ENCODE peak calls at places on chromosomes 4 and X, in seven cellular contexts. U, G, C, E, I, J and H are unnamed samples.
A peak's percentile ranks its signal among the peaks of the same experiment; 100 is the strongest.

GRCh38 chr4:39043697-39044363 is 11.6 kb upstream of the TMEM156 start:
- DNase-seq in U (no peak), G (peak; percentile 54), C (no peak), E (peak; percentile 20), I (no peak), J (no peak), H (peak; percentile 7)

GRCh38 chrX:88937616-88938015 is 190.6 kb downstream of the CPXCR1 start:
- DNase-seq in U (no peak), G (no peak), C (no peak), E (no peak), I (no peak), J (no peak), H (no peak)

GRCh38 chr4:118033148-118034060 is 882 bp upstream of the NDST3 start:
- DNase-seq in U (peak; percentile 33), G (no peak), C (peak; percentile 40), E (peak; percentile 77), I (peak; percentile 70), J (peak; percentile 83), H (peak; percentile 48)

GRCh38 chrX:44343412-44343942 is at the start of gene EFHC2:
- DNase-seq in U (peak; percentile 33), G (peak; percentile 34), C (no peak), E (no peak), I (peak; percentile 38), J (peak; percentile 88), H (no peak)

GRCh38 chr4:39181520-39181904 is 817 bp upstream of the WDR19 start:
- DNase-seq in U (no peak), G (no peak), C (no peak), E (no peak), I (no peak), J (no peak), H (no peak)

GRCh38 chr4:174244441-174244840 is 39.0 kb downstream of the FBXO8 start:
- DNase-seq in U (no peak), G (no peak), C (no peak), E (no peak), I (no peak), J (no peak), H (no peak)

GRCh38 chr4:13907255-13907751 is 279.8 kb upstream of the BOD1L1 start:
- DNase-seq in U (no peak), G (no peak), C (no peak), E (peak; percentile 46), I (no peak), J (no peak), H (peak; percentile 48)

GRCh38 chr4:128455076-128455345 is 167.4 kb upstream of the PGRMC2 start:
- DNase-seq in U (no peak), G (no peak), C (no peak), E (no peak), I (no peak), J (no peak), H (no peak)

GRCh38 chr4:76753814-76754213 is 144.1 kb downstream of the SOWAHB start:
- DNase-seq in U (no peak), G (no peak), C (no peak), E (peak; percentile 48), I (no peak), J (no peak), H (no peak)

GRCh38 chrX:136635235-136635634 is 12.7 kb upstream of the CD40LG start:
- DNase-seq in U (no peak), G (no peak), C (no peak), E (no peak), I (no peak), J (no peak), H (no peak)

GRCh38 chr4:66590488-66591215 is 920.4 kb upstream of the EPHA5 start:
- DNase-seq in U (no peak), G (no peak), C (no peak), E (no peak), I (no peak), J (no peak), H (no peak)

GRCh38 chrX:125096870-125097269 is 222.8 kb upstream of the TEX13C start:
- DNase-seq in U (no peak), G (no peak), C (no peak), E (no peak), I (no peak), J (no peak), H (no peak)

GRCh38 chrX:40700640-40701342 is 34.6 kb downstream of the MED14 start:
- DNase-seq in U (no peak), G (no peak), C (no peak), E (no peak), I (no peak), J (no peak), H (no peak)

GRCh38 chrX:5976332-5976731 is 252.3 kb downstream of the NLGN4X start:
- DNase-seq in U (no peak), G (no peak), C (no peak), E (peak; percentile 86), I (no peak), J (no peak), H (no peak)

GRCh38 chr4:152257601-152258066 is 278.3 kb downstream of the FBXW7 start:
- DNase-seq in U (no peak), G (no peak), C (no peak), E (peak; percentile 66), I (no peak), J (no peak), H (peak; percentile 29)

GRCh38 chr4:132328761-132329160 is 820.3 kb upstream of the PCDH10 start:
- DNase-seq in U (no peak), G (no peak), C (no peak), E (no peak), I (no peak), J (no peak), H (no peak)

GRCh38 chr4:138897818-138898226 is 117.8 kb upstream of the NOCT start:
- DNase-seq in U (no peak), G (no peak), C (no peak), E (no peak), I (no peak), J (no peak), H (peak; percentile 55)

GRCh38 chr4:55546633-55547460 is at the start of gene CLOCK:
- DNase-seq in U (peak; percentile 91), G (peak; percentile 77), C (peak; percentile 68), E (peak; percentile 84), I (peak; percentile 86), J (peak; percentile 96), H (peak; percentile 87)

GRCh38 chr4:81665050-81665449 is 193.3 kb upstream of the RASGEF1B start:
- DNase-seq in U (no peak), G (no peak), C (no peak), E (no peak), I (no peak), J (no peak), H (no peak)

GRCh38 chr4:169619518-169619957 is 840 bp upstream of the CLCN3 start:
- DNase-seq in U (peak; percentile 53), G (peak; percentile 75), C (peak; percentile 71), E (peak; percentile 56), I (peak; percentile 53), J (peak; percentile 80), H (peak; percentile 69)

GRCh38 chrX:53684415-53685192 is 1.9 kb downstream of the HUWE1 start:
- DNase-seq in U (no peak), G (no peak), C (no peak), E (peak; percentile 11), I (no peak), J (peak; percentile 95), H (no peak)

GRCh38 chr4:81220269-81220668 is 5.2 kb upstream of the PRKG2 start:
- DNase-seq in U (no peak), G (no peak), C (no peak), E (no peak), I (no peak), J (no peak), H (no peak)

GRCh38 chr4:108473163-108473720 is 147.1 kb upstream of the RPL34 start:
- DNase-seq in U (no peak), G (no peak), C (no peak), E (no peak), I (no peak), J (no peak), H (no peak)

GRCh38 chrX:65406532-65406931 is 128.1 kb downstream of the LAS1L start:
- DNase-seq in U (no peak), G (no peak), C (no peak), E (peak; percentile 1), I (peak; percentile 28), J (peak; percentile 73), H (no peak)

GRCh38 chrX:153635788-153636668 is 11.0 kb upstream of the DUSP9 start:
- DNase-seq in U (no peak), G (no peak), C (no peak), E (peak; percentile 49), I (peak; percentile 86), J (peak; percentile 72), H (peak; percentile 35)
- TF ChIP-seq CTCF in U (no peak), G (no peak), C (peak; percentile 55), E (peak; percentile 51), I (peak; percentile 72), J (peak; percentile 44), H (peak; percentile 30)

GRCh38 chr4:78648639-78649363 is 97.2 kb downstream of the ANXA3 start:
- DNase-seq in U (no peak), G (no peak), C (no peak), E (no peak), I (no peak), J (no peak), H (no peak)
- H3K4me1 ChIP-seq in U (peaks cover 16% of the 10 kb centered on the region), G (no peaks in the 10 kb centered on the region), C (peaks cover 17% of the 10 kb centered on the region), E (peaks cover 22% of the 10 kb centered on the region), I (peaks cover 2% of the 10 kb centered on the region), J (peaks cover 30% of the 10 kb centered on the region), H (peaks cover 7% of the 10 kb centered on the region)

DNA sequence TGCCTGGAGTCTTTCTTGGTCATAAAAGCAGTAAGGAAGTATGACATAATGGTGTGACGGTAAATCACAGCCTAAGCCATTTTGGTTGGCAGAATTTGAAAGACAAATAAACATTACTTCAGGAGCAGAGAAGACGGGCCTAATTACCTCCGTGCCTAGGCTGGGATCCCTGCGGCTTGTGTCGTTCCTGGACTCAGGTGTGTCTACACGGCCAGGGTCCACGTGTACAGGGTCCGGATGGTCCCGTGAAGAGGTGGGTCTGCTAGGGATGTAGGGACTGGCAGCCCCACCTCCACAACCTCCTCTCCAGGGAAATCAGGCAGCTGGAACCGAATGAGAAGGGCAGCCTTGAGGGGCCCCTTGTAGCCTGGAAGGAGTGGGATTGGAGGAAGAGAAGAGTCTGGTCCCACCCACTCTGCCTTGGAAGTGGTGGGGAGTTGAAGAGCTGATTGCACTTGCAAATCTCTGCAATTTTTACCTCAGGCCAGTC is 55.4 kb upstream of the PLAC1 start:
- DNase-seq in U (no peak), G (no peak), C (no peak), E (no peak), I (no peak), J (no peak), H (no peak)
- TF ChIP-seq CTCF in U (no peak), G (no peak), C (no peak), E (no peak), I (no peak), J (no peak), H (no peak)

GRCh38 chr4:84688605-84689004 is 105.7 kb downstream of the CDS1 start:
- DNase-seq in U (no peak), G (no peak), C (no peak), E (no peak), I (no peak), J (no peak), H (no peak)

GRCh38 chr4:84685105-84685504 is 102.2 kb downstream of the CDS1 start:
- DNase-seq in U (no peak), G (no peak), C (no peak), E (no peak), I (no peak), J (no peak), H (no peak)

GRCh38 chr4:84691800-84692199 is 108.9 kb downstream of the CDS1 start:
- DNase-seq in U (no peak), G (no peak), C (no peak), E (no peak), I (no peak), J (no peak), H (no peak)

GRCh38 chr4:84691170-84691691 is 108.3 kb downstream of the CDS1 start:
- DNase-seq in U (peak; percentile 38), G (no peak), C (peak; percentile 86), E (peak; percentile 24), I (no peak), J (no peak), H (no peak)

GRCh38 chr4:84690481-84690880 is 107.6 kb downstream of the CDS1 start:
- DNase-seq in U (no peak), G (no peak), C (no peak), E (no peak), I (no peak), J (no peak), H (no peak)
- H3K4me1 ChIP-seq in U (no peaks in the 10 kb centered on the region), G (no peaks in the 10 kb centered on the region), C (peaks cover 33% of the 10 kb centered on the region), E (peaks cover 10% of the 10 kb centered on the region), I (no peaks in the 10 kb centered on the region), J (no peaks in the 10 kb centered on the region), H (no peaks in the 10 kb centered on the region)